ENCODE peak calls at places on chromosomes 7 and 10, in four cellular contexts. One of them, this sample, is unnamed.

GRCh38 chr10:92291921-92292860 is 1.2 kb downstream of the MARCHF5 start:
- DNase-seq in aorta: peak; percentile 66
- DNase-seq in endothelial cell of umbilical vein: peak; percentile 71
- DNase-seq in neural progenitor cell: peak; percentile 56
- DNase-seq in this sample: peak; percentile 66

GRCh38 chr10:33772370-33773331 is 438.2 kb upstream of the NRP1 start:
- DNase-seq in aorta: no peak
- DNase-seq in endothelial cell of umbilical vein: peak; percentile 55
- DNase-seq in neural progenitor cell: peak; percentile 84
- DNase-seq in this sample: peak; percentile 10

GRCh38 chr7:33251261-33251660 is 121.9 kb downstream of the BBS9 start:
- DNase-seq in aorta: no peak
- DNase-seq in endothelial cell of umbilical vein: no peak
- DNase-seq in neural progenitor cell: no peak
- DNase-seq in this sample: no peak

GRCh38 chr10:124223001-124223710 is 129.8 kb upstream of the CHST15 start:
- DNase-seq in aorta: no peak
- DNase-seq in endothelial cell of umbilical vein: no peak
- DNase-seq in neural progenitor cell: no peak
- DNase-seq in this sample: no peak

GRCh38 chr10:133608855-133609254 is 17.7 kb downstream of the FRG2B start:
- DNase-seq in aorta: no peak
- DNase-seq in endothelial cell of umbilical vein: peak; percentile 6
- DNase-seq in neural progenitor cell: no peak
- DNase-seq in this sample: peak; percentile 50

GRCh38 chr10:112261281-112261822 is 21.8 kb upstream of the TECTB start:
- DNase-seq in aorta: no peak
- DNase-seq in endothelial cell of umbilical vein: no peak
- DNase-seq in neural progenitor cell: no peak
- DNase-seq in this sample: no peak

GRCh38 chr10:74949843-74950765 is 123.7 kb downstream of the KAT6B start:
- DNase-seq in aorta: no peak
- DNase-seq in endothelial cell of umbilical vein: no peak
- DNase-seq in neural progenitor cell: no peak
- DNase-seq in this sample: peak; percentile 39

GRCh38 chr7:101733713-101734475 is 83.5 kb upstream of the CUX1 start:
- DNase-seq in aorta: peak; percentile 64
- DNase-seq in endothelial cell of umbilical vein: peak; percentile 18
- DNase-seq in neural progenitor cell: peak; percentile 84
- DNase-seq in this sample: no peak

GRCh38 chr7:44750921-44751571 is 2.4 kb downstream of the ZMIZ2 start:
- DNase-seq in aorta: no peak
- DNase-seq in endothelial cell of umbilical vein: no peak
- DNase-seq in neural progenitor cell: no peak
- DNase-seq in this sample: no peak

GRCh38 chr10:69389827-69390490 is 26.8 kb downstream of the TACR2 start:
- DNase-seq in aorta: peak; percentile 73
- DNase-seq in endothelial cell of umbilical vein: no peak
- DNase-seq in neural progenitor cell: peak; percentile 42
- DNase-seq in this sample: peak; percentile 72

GRCh38 chr10:77580500-77580899 is 57.1 kb downstream of the KCNMA1 start:
- DNase-seq in aorta: no peak
- DNase-seq in endothelial cell of umbilical vein: no peak
- DNase-seq in neural progenitor cell: no peak
- DNase-seq in this sample: no peak

GRCh38 chr10:35268323-35268722 is 68.0 kb upstream of the CCNY start:
- DNase-seq in aorta: no peak
- DNase-seq in endothelial cell of umbilical vein: no peak
- DNase-seq in neural progenitor cell: no peak
- DNase-seq in this sample: peak; percentile 39

GRCh38 chr10:77550378-77550777 is 87.2 kb downstream of the KCNMA1 start:
- DNase-seq in aorta: peak; percentile 69
- DNase-seq in endothelial cell of umbilical vein: no peak
- DNase-seq in neural progenitor cell: no peak
- DNase-seq in this sample: peak; percentile 40

GRCh38 chr10:44702531-44702930 is 208.6 kb upstream of the TMEM72 start:
- DNase-seq in aorta: no peak
- DNase-seq in endothelial cell of umbilical vein: no peak
- DNase-seq in neural progenitor cell: no peak
- DNase-seq in this sample: no peak

GRCh38 chr10:112899396-112900065 is 50.5 kb upstream of the TCF7L2 start:
- DNase-seq in aorta: peak; percentile 50
- DNase-seq in endothelial cell of umbilical vein: no peak
- DNase-seq in neural progenitor cell: peak; percentile 14
- DNase-seq in this sample: no peak

GRCh38 chr7:128361463-128362441 is at the start of gene PRRT4:
- DNase-seq in aorta: no peak
- DNase-seq in endothelial cell of umbilical vein: no peak
- DNase-seq in neural progenitor cell: peak; percentile 82
- DNase-seq in this sample: peak; percentile 72

GRCh38 chr7:29314148-29314547 is 119.6 kb downstream of the CHN2 start:
- DNase-seq in aorta: no peak
- DNase-seq in endothelial cell of umbilical vein: no peak
- DNase-seq in neural progenitor cell: no peak
- DNase-seq in this sample: no peak

GRCh38 chr7:47513741-47514241 is 68.1 kb downstream of the TNS3 start:
- DNase-seq in aorta: no peak
- DNase-seq in endothelial cell of umbilical vein: no peak
- DNase-seq in neural progenitor cell: peak; percentile 29
- DNase-seq in this sample: no peak

GRCh38 chr10:24168258-24169170 is 40.4 kb upstream of the KIAA1217 start:
- DNase-seq in aorta: no peak
- DNase-seq in endothelial cell of umbilical vein: no peak
- DNase-seq in neural progenitor cell: no peak
- DNase-seq in this sample: no peak

GRCh38 chr10:119412244-119412750 is 130.2 kb downstream of the RGS10 start:
- DNase-seq in aorta: peak; percentile 88
- DNase-seq in endothelial cell of umbilical vein: peak; percentile 50
- DNase-seq in neural progenitor cell: no peak
- DNase-seq in this sample: no peak

GRCh38 chr7:30162622-30163124 is 27.9 kb downstream of the MTURN start:
- DNase-seq in aorta: no peak
- DNase-seq in endothelial cell of umbilical vein: peak; percentile 65
- DNase-seq in neural progenitor cell: peak; percentile 61
- DNase-seq in this sample: no peak

GRCh38 chr10:78327778-78328591 is 294.3 kb downstream of the RPS24 start:
- DNase-seq in aorta: no peak
- DNase-seq in endothelial cell of umbilical vein: no peak
- DNase-seq in neural progenitor cell: no peak
- DNase-seq in this sample: no peak

GRCh38 chr10:104332243-104333036 is 5.8 kb downstream of the ITPRIP start:
- DNase-seq in aorta: no peak
- DNase-seq in endothelial cell of umbilical vein: no peak
- DNase-seq in neural progenitor cell: no peak
- DNase-seq in this sample: no peak

GRCh38 chr10:47321521-47322195 is 596 bp upstream of the GDF2 start:
- DNase-seq in aorta: no peak
- DNase-seq in endothelial cell of umbilical vein: no peak
- DNase-seq in neural progenitor cell: no peak
- DNase-seq in this sample: no peak

GRCh38 chr10:117168729-117169128 is 28.6 kb upstream of the KCNK18 start:
- DNase-seq in aorta: no peak
- DNase-seq in endothelial cell of umbilical vein: no peak
- DNase-seq in neural progenitor cell: peak; percentile 55
- DNase-seq in this sample: peak; percentile 54

GRCh38 chr10:117169480-117169879 is 27.8 kb upstream of the KCNK18 start:
- DNase-seq in aorta: no peak
- DNase-seq in endothelial cell of umbilical vein: no peak
- DNase-seq in neural progenitor cell: no peak
- DNase-seq in this sample: no peak

GRCh38 chr10:117166420-117167345 is 28.6 kb upstream of the VAX1 start:
- DNase-seq in aorta: no peak
- DNase-seq in endothelial cell of umbilical vein: no peak
- DNase-seq in neural progenitor cell: no peak
- DNase-seq in this sample: peak; percentile 33

GRCh38 chr10:117167346-117168134 is 29.5 kb upstream of the VAX1 start:
- DNase-seq in aorta: no peak
- DNase-seq in endothelial cell of umbilical vein: no peak
- DNase-seq in neural progenitor cell: peak; percentile 33
- DNase-seq in this sample: peak; percentile 58

GRCh38 chr10:117168135-117168674 is 29.1 kb upstream of the KCNK18 start:
- DNase-seq in aorta: peak; percentile 63
- DNase-seq in endothelial cell of umbilical vein: peak; percentile 27
- DNase-seq in neural progenitor cell: peak; percentile 88
- DNase-seq in this sample: peak; percentile 84
- H3K4me3 ChIP-seq in aorta: no peak overlapping the region
- H3K4me3 ChIP-seq in endothelial cell of umbilical vein: no peak overlapping the region
- H3K4me3 ChIP-seq in neural progenitor cell: peak overlapping the region; percentile 56
- H3K4me3 ChIP-seq in this sample: peak overlapping the region; percentile 55

DNA sequence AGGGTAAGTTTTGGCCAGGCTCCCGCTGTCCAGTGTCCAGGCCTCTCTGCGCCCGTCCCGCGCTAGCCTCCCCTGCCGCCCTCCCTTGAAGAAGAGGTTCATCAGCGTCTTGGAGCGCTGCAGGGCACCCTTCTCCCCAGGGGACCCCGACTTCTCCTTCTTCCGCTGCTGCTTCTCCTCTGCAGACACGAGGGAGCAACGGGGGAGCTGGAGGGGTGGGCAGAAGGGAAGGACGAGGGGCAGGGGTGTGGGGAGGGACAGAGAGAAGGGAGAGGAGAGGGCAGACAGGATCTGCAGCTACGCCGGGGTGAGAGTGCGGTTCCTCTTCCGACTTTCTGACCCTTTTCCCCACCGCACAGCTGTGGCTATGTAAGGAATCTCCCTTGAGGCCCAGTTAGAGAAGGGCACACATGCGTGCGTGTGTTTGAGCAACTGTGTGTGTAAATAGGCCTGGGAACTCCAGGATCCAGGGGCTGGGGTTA is 12.8 kb downstream of the PDZD7 start:
- DNase-seq in aorta: no peak
- DNase-seq in endothelial cell of umbilical vein: no peak
- DNase-seq in neural progenitor cell: peak; percentile 49
- DNase-seq in this sample: no peak
- H3K4me3 ChIP-seq in aorta: no peak overlapping the region
- H3K4me3 ChIP-seq in endothelial cell of umbilical vein: no peak overlapping the region
- H3K4me3 ChIP-seq in neural progenitor cell: peak overlapping the region; percentile 26
- H3K4me3 ChIP-seq in this sample: no peak overlapping the region

DNA sequence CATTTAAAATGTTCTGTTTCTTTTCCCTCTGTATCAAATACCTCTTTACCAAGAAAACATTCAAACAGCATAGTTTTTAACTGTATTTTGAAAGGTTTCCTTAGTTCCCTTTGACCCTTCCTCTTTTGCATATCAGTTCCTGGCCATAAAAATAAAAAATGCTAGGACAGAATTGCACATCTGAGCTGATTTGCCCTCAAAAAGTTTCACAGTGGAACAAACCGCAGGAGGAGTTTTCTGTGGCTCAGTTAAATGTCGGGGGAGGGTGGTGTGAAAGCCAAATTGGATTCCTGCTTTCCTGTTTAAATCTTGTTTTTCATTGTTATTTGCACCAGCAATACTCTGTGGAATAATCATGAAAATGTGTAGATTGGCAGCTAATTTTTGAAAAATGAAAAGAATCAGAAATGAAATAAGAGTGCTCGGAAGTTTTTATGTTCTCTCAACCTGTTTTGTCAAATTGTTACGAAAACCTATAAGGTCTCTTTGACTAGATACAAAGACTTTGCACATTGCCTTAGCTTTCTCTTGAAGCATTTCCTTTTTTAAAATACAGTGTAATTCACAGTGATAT is 8.2 kb downstream of the IKZF1 start:
- DNase-seq in aorta: no peak
- DNase-seq in endothelial cell of umbilical vein: no peak
- DNase-seq in neural progenitor cell: no peak
- DNase-seq in this sample: no peak
- H3K4me3 ChIP-seq in aorta: no peak overlapping the region
- H3K4me3 ChIP-seq in endothelial cell of umbilical vein: no peak overlapping the region
- H3K4me3 ChIP-seq in neural progenitor cell: no peak overlapping the region
- H3K4me3 ChIP-seq in this sample: no peak overlapping the region

GRCh38 chr7:17408904-17409290 is 110.4 kb downstream of the AHR start:
- DNase-seq in aorta: no peak
- DNase-seq in endothelial cell of umbilical vein: no peak
- DNase-seq in neural progenitor cell: no peak
- DNase-seq in this sample: no peak

GRCh38 chr7:17408245-17408903 is 109.9 kb downstream of the AHR start:
- DNase-seq in aorta: peak; percentile 62
- DNase-seq in endothelial cell of umbilical vein: peak; percentile 80
- DNase-seq in neural progenitor cell: no peak
- DNase-seq in this sample: no peak

GRCh38 chr7:17415955-17416354 is 117.5 kb downstream of the AHR start:
- DNase-seq in aorta: no peak
- DNase-seq in endothelial cell of umbilical vein: no peak
- DNase-seq in neural progenitor cell: no peak
- DNase-seq in this sample: no peak

GRCh38 chr7:17411922-17412321 is 113.5 kb downstream of the AHR start:
- DNase-seq in aorta: no peak
- DNase-seq in endothelial cell of umbilical vein: no peak
- DNase-seq in neural progenitor cell: no peak
- DNase-seq in this sample: no peak

GRCh38 chr7:17412883-17413282 is 114.4 kb downstream of the AHR start:
- DNase-seq in aorta: no peak
- DNase-seq in endothelial cell of umbilical vein: no peak
- DNase-seq in neural progenitor cell: no peak
- DNase-seq in this sample: no peak
- H3K4me3 ChIP-seq in aorta: no peak overlapping the region
- H3K4me3 ChIP-seq in endothelial cell of umbilical vein: no peak overlapping the region
- H3K4me3 ChIP-seq in neural progenitor cell: no peak overlapping the region
- H3K4me3 ChIP-seq in this sample: no peak overlapping the region

GRCh38 chr7:139230078-139230477 is 959 bp upstream of the UBN2 start:
- DNase-seq in aorta: no peak
- DNase-seq in endothelial cell of umbilical vein: no peak
- DNase-seq in neural progenitor cell: no peak
- DNase-seq in this sample: no peak
- H3K4me3 ChIP-seq in aorta: no peak overlapping the region
- H3K4me3 ChIP-seq in endothelial cell of umbilical vein: no peak overlapping the region
- H3K4me3 ChIP-seq in neural progenitor cell: peak overlapping the region; percentile 97
- H3K4me3 ChIP-seq in this sample: peak overlapping the region; percentile 83

GRCh38 chr10:10996966-10997620 is 20.6 kb upstream of the CELF2 start:
- DNase-seq in aorta: no peak
- DNase-seq in endothelial cell of umbilical vein: no peak
- DNase-seq in neural progenitor cell: no peak
- DNase-seq in this sample: no peak
- H3K4me3 ChIP-seq in aorta: no peak overlapping the region
- H3K4me3 ChIP-seq in endothelial cell of umbilical vein: no peak overlapping the region
- H3K4me3 ChIP-seq in neural progenitor cell: no peak overlapping the region
- H3K4me3 ChIP-seq in this sample: no peak overlapping the region

This sample was measured in A673.